ENCODE peak calls at places on chromosomes 3 and 15, in nine cellular contexts. U is hepatocyte, V is ovary, H is MG63, K is PC-3, J is heart left ventricle, R is GM06990, A is WERI-Rb-1, T is left ventricle myocardium inferior. M is an unnamed sample. For H3K36me3, the result is how much of the 10 kb centered on the place peaks cover.

GRCh38 chr3:125083776-125084175 is 28.0 kb upstream of the HEG1 start:
- DNase-seq in U (no peak), V (no peak), H (peak), K (no peak), J (no peak), R (no peak), A (no peak), T (no peak), M (no peak)

GRCh38 chr3:186760883-186761447 is 22.4 kb upstream of the EIF4A2 start:
- DNase-seq in U (no peak), V (no peak), H (no peak), K (no peak), J (no peak), R (no peak), A (no peak), T (no peak), M (no peak)

GRCh38 chr3:19901337-19901736 is 32.7 kb downstream of the EFHB start:
- DNase-seq in U (no peak), V (no peak), H (no peak), K (peak), J (no peak), R (no peak), A (no peak), T (no peak), M (no peak)

GRCh38 chr3:177776656-177777055 is 579.4 kb upstream of the TBL1XR1 start:
- DNase-seq in U (peak), V (no peak), H (no peak), K (peak), J (no peak), R (no peak), A (no peak), T (no peak), M (no peak)

GRCh38 chr15:51312754-51313390 is 25.5 kb downstream of the CYP19A1 start:
- DNase-seq in U (no peak), V (no peak), H (no peak), K (peak), J (no peak), R (no peak), A (no peak), T (no peak), M (no peak)

GRCh38 chr15:39874890-39875549 is 45.0 kb downstream of the GPR176 start:
- DNase-seq in U (peak), V (no peak), H (peak), K (peak), J (no peak), R (peak), A (peak), T (no peak), M (no peak)

GRCh38 chr3:48996640-48997039 is 6.6 kb downstream of the P4HTM start:
- DNase-seq in U (no peak), V (no peak), H (no peak), K (no peak), J (no peak), R (no peak), A (no peak), T (no peak), M (no peak)

GRCh38 chr3:190586631-190587000 is 72.7 kb downstream of the IL1RAP start:
- DNase-seq in U (peak), V (no peak), H (peak), K (peak), J (no peak), R (no peak), A (no peak), T (no peak), M (no peak)

GRCh38 chr15:66503780-66504562 is 684 bp downstream of the RPL4 start:
- DNase-seq in U (no peak), V (no peak), H (no peak), K (no peak), J (no peak), R (no peak), A (no peak), T (no peak), M (no peak)

GRCh38 chr3:184558726-184559125 is 2.9 kb upstream of the EPHB3 start:
- DNase-seq in U (no peak), V (no peak), H (no peak), K (no peak), J (no peak), R (no peak), A (no peak), T (no peak), M (no peak)

GRCh38 chr3:54262541-54262940 is 140.2 kb downstream of the CACNA2D3 start:
- DNase-seq in U (no peak), V (no peak), H (no peak), K (no peak), J (no peak), R (no peak), A (no peak), T (no peak), M (no peak)

GRCh38 chr3:174116421-174116820 is 718.9 kb downstream of the NLGN1 start:
- DNase-seq in U (no peak), V (no peak), H (peak), K (peak), J (no peak), R (no peak), A (no peak), T (no peak), M (no peak)

GRCh38 chr3:171049831-171050444 is 23.4 kb upstream of the SLC2A2 start:
- DNase-seq in U (peak), V (peak), H (peak), K (peak), J (peak), R (no peak), A (peak), T (peak), M (no peak)

GRCh38 chr15:67548862-67549651 is 6.6 kb downstream of the MAP2K5 start:
- DNase-seq in U (peak), V (no peak), H (peak), K (no peak), J (peak), R (no peak), A (peak), T (peak), M (no peak)

GRCh38 chr3:30607032-30607833 is 832 bp downstream of the TGFBR2 start:
- DNase-seq in U (peak), V (peak), H (peak), K (peak), J (peak), R (peak), A (peak), T (peak), M (peak)

GRCh38 chr3:184806567-184807271 is 5.2 kb upstream of the VPS8 start:
- DNase-seq in U (peak), V (no peak), H (no peak), K (peak), J (no peak), R (no peak), A (no peak), T (no peak), M (no peak)

GRCh38 chr3:134034005-134034785 is 4.5 kb upstream of the SLCO2A1 start:
- DNase-seq in U (no peak), V (no peak), H (no peak), K (no peak), J (no peak), R (no peak), A (no peak), T (no peak), M (no peak)

GRCh38 chr3:166177130-166177529 is 339.9 kb upstream of the BCHE start:
- DNase-seq in U (no peak), V (no peak), H (no peak), K (no peak), J (no peak), R (no peak), A (no peak), T (no peak), M (no peak)

GRCh38 chr3:185024406-185024805 is 128.5 kb downstream of the C3orf70 start:
- DNase-seq in U (no peak), V (no peak), H (no peak), K (no peak), J (no peak), R (no peak), A (no peak), T (no peak), M (no peak)

GRCh38 chr15:34182942-34183341 is 27.0 kb downstream of the KATNBL1 start:
- DNase-seq in U (no peak), V (no peak), H (no peak), K (peak), J (no peak), R (no peak), A (no peak), T (no peak), M (no peak)

GRCh38 chr15:63381301-63382192 is at the start of gene CA12:
- DNase-seq in U (peak), V (peak), H (peak), K (peak), J (no peak), R (peak), A (no peak), T (peak), M (peak)

GRCh38 chr15:76982356-76982755 is 12.6 kb upstream of the PSTPIP1 start:
- DNase-seq in U (no peak), V (no peak), H (no peak), K (no peak), J (no peak), R (no peak), A (no peak), T (no peak), M (peak)

GRCh38 chr15:63364293-63365003 is 17.2 kb downstream of the CA12 start:
- DNase-seq in U (no peak), V (no peak), H (no peak), K (no peak), J (no peak), R (no peak), A (no peak), T (no peak), M (peak)

GRCh38 chr3:9810357-9810726 is 280 bp downstream of the TTLL3 start:
- DNase-seq in U (no peak), V (peak), H (no peak), K (no peak), J (no peak), R (no peak), A (no peak), T (no peak), M (no peak)

GRCh38 chr15:77528290-77528967 is 104.3 kb downstream of the LINGO1 start:
- DNase-seq in U (no peak), V (peak), H (no peak), K (no peak), J (no peak), R (no peak), A (peak), T (no peak), M (peak)

GRCh38 chr15:75637245-75638009 is 2.6 kb downstream of the IMP3 start:
- DNase-seq in U (no peak), V (no peak), H (no peak), K (no peak), J (no peak), R (no peak), A (no peak), T (no peak), M (no peak)
- H3K4me3 ChIP-seq in U (no peak), V (no peak), H (peak), K (peak), J (no peak), R (no peak), A (no peak), T (peak), M (no peak)

DNA sequence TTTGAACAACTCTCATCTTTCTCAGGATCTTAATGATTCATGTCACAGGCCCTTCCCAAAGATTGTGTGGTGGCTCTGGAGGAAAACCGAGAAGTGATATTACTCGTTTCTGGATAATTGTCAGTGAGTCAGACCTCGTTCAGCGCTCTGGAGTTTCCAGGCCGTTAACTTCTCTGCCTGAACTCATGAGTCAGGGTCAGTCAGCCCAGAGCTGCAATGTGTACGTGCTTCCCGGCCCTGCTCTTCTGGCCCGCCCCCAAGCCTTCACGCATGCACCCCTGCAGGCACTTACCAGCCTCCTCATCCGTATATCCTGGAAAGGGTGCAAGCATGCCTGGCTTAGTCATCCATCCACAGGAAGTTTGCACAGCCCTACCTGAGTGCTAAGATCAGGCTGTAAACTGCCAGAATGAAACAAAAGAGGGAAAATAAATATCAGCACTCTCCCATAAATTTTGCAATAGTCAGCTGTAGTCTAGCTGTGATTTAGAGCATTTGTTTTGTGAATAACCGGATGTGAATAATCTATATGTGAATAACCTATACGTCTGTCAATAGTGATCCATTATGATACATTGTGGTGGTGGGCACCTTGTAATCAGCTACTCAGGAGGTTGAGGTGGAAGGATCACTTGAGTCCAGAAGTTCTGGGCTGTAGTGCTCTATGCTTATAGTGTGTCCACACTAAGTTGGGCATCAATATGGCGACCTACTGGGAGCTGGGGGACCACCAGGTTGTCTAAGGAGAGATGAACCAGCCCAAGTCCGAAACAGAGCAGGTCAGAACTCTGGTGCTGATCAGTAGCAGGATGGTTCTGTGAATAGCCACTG is 35.3 kb upstream of the SEMA4B start:
- DNase-seq in U (peak), V (peak), H (peak), K (peak), J (peak), R (peak), A (no peak), T (no peak), M (peak)
- H3K36me3 ChIP-seq in U (under half), V (under half), H (under half), K (under half), J (under half), R (under half), A (under half), T (under half), M (under half)

GRCh38 chr3:144877356-144877755 is 905.7 kb downstream of the DIPK2A start:
- DNase-seq in U (no peak), V (no peak), H (no peak), K (no peak), J (no peak), R (no peak), A (no peak), T (no peak), M (no peak)

GRCh38 chr3:144879701-144880100 is 908.1 kb downstream of the DIPK2A start:
- DNase-seq in U (no peak), V (no peak), H (no peak), K (no peak), J (no peak), R (no peak), A (no peak), T (no peak), M (no peak)

DNA sequence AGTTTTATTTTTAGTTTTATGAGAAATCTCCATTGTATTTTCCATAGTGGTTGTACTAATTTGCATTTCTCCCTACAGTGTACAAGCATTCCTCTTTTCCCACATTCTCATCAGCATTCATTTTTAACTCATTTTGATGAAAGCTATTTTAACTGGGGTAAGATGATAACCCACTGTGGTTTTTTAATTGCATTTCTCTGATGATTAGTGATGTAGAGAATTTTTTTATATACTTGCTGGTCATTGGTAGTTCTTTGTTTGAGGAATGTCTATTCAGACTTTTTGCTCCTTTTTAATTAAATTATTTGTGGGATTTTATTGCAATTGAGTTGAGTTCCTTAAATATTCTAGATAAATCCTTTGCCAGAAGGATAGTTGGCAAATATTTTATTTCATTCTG is 903.6 kb downstream of the DIPK2A start:
- DNase-seq in U (no peak), V (no peak), H (no peak), K (no peak), J (no peak), R (no peak), A (no peak), T (no peak), M (no peak)
- H3K4me3 ChIP-seq in U (no peak), V (no peak), H (no peak), K (no peak), J (no peak), R (no peak), A (no peak), T (no peak), M (no peak)

GRCh38 chr15:83992356-83993031 is 243.1 kb upstream of the GOLGA6L4 start:
- DNase-seq in U (no peak), V (no peak), H (no peak), K (no peak), J (no peak), R (peak), A (no peak), T (no peak), M (no peak)
- H3K36me3 ChIP-seq in U (under half), V (under half), H (under half), K (under half), J (under half), R (under half), A (under half), T (under half), M (under half)

DNA sequence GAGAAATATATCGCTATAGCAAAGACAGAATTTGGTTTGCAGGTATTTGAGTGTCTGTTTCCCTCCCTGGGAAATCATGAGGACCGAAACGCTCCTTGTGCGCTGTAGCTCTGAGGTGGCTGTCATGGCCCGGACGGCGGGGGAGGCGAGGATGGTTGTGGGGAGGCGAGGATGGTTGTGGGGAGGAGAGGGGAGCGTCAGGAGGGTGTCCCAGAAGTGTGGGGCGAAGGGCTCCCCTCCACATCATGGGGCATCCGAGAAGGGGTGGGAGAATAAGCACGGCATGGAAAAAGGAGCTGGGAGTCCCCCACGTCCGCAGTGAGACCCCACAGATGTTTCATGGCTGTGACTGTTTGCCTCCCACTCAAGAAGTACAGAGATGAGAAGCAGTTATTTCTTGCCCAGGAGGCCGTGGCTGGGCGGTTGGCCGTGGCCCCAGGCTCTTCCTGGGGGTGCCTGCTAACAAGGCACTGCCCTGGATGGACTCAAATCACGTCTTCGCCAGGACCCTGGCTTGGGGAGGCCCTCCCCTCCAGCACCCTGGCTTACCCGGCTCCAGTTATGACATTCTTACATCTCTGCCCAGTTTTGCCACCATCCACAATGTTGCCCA is 947 bp upstream of the ATP10A start:
- DNase-seq in U (no peak), V (no peak), H (no peak), K (no peak), J (no peak), R (no peak), A (no peak), T (no peak), M (no peak)
- H3K4me3 ChIP-seq in U (no peak), V (no peak), H (peak), K (peak), J (peak), R (no peak), A (no peak), T (peak), M (peak)

GRCh38 chr15:100898661-100899462 is 19.2 kb downstream of the ALDH1A3 start:
- DNase-seq in U (no peak), V (no peak), H (no peak), K (no peak), J (no peak), R (no peak), A (no peak), T (no peak), M (no peak)
- H3K36me3 ChIP-seq in U (under half), V (under half), H (half or more), K (half or more), J (under half), R (under half), A (under half), T (under half), M (under half)

GRCh38 chr15:24971052-24971451 is 16.3 kb downstream of the SNRPN start:
- DNase-seq in U (no peak), V (no peak), H (no peak), K (no peak), J (no peak), R (no peak), A (no peak), T (no peak), M (no peak)
- H3K4me3 ChIP-seq in U (no peak), V (no peak), H (no peak), K (no peak), J (no peak), R (no peak), A (no peak), T (no peak), M (no peak)

GRCh38 chr3:37652405-37652804 is 209.3 kb upstream of the CTDSPL start:
- DNase-seq in U (no peak), V (no peak), H (no peak), K (no peak), J (no peak), R (no peak), A (no peak), T (no peak), M (no peak)

GRCh38 chr3:37642959-37643598 is 218.6 kb upstream of the CTDSPL start:
- DNase-seq in U (no peak), V (no peak), H (no peak), K (no peak), J (no peak), R (no peak), A (no peak), T (no peak), M (no peak)

GRCh38 chr3:37645801-37646380 is 215.8 kb upstream of the CTDSPL start:
- DNase-seq in U (no peak), V (no peak), H (no peak), K (no peak), J (peak), R (no peak), A (no peak), T (no peak), M (peak)

GRCh38 chr3:37641556-37641955 is 220.1 kb upstream of the CTDSPL start:
- DNase-seq in U (no peak), V (no peak), H (no peak), K (no peak), J (no peak), R (no peak), A (no peak), T (no peak), M (no peak)

GRCh38 chr3:37646865-37647264 is 214.8 kb upstream of the CTDSPL start:
- DNase-seq in U (no peak), V (no peak), H (no peak), K (no peak), J (no peak), R (no peak), A (no peak), T (no peak), M (no peak)
- H3K36me3 ChIP-seq in U (under half), V (under half), H (under half), K (under half), J (under half), R (under half), A (under half), T (under half), M (under half)

M was measured in aorta.